ENCODE peak calls at places on chromosomes 2 and 18, in seven cellular contexts. B, T, S, V, K, G and R are unnamed samples. For H3K36me3, the result is how much of the 10 kb centered on the place peaks cover.

GRCh38 chr2:18560797-18561085 is 288 bp upstream of the RDH14 start:
- DNase-seq in T (no peak), V (no peak), K (no peak), S (no peak), B (no peak), G (no peak), R (no peak)

GRCh38 chr2:231039821-231040364 is 2.6 kb downstream of the C2orf72 start:
- DNase-seq in S (no peak), T (no peak), V (no peak), K (no peak), B (no peak), G (no peak), R (no peak)

GRCh38 chr18:68455229-68455603 is 259.7 kb downstream of the TMX3 start:
- DNase-seq in K (no peak), T (no peak), B (no peak), S (no peak), G (no peak), V (no peak), R (no peak)

GRCh38 chr2:37324536-37324785 is 172 bp downstream of the PRKD3 start:
- DNase-seq in B (peak), T (no peak), G (peak), S (no peak), K (no peak), V (peak), R (peak)

GRCh38 chr18:42706618-42707017 is 408.9 kb downstream of the RIT2 start:
- DNase-seq in G (no peak), T (no peak), V (no peak), K (peak), S (no peak), B (peak), R (no peak)

GRCh38 chr2:231489990-231490389 is 25.7 kb upstream of the NCL start:
- DNase-seq in B (no peak), S (no peak), T (no peak), V (no peak), K (peak), G (peak), R (no peak)

GRCh38 chr18:1050012-1050657 is 145.5 kb downstream of the ADCYAP1 start:
- DNase-seq in T (peak), G (peak), K (no peak), B (no peak), S (no peak), V (no peak), R (no peak)

GRCh38 chr18:23306842-23307241 is 146.2 kb upstream of the RIOK3 start:
- DNase-seq in G (no peak), S (no peak), B (no peak), K (no peak), T (no peak), V (no peak), R (no peak)

GRCh38 chr2:133993160-133993559 is 260.7 kb upstream of the MGAT5 start:
- DNase-seq in T (no peak), V (no peak), B (no peak), S (peak), K (no peak), G (no peak), R (no peak)

GRCh38 chr18:69885841-69886531 is 61.7 kb downstream of the CD226 start:
- DNase-seq in T (no peak), V (no peak), G (no peak), K (no peak), B (no peak), S (no peak), R (no peak)

GRCh38 chr18:13147146-13147545 is 71.4 kb upstream of the LDLRAD4 start:
- DNase-seq in B (no peak), K (no peak), V (no peak), G (no peak), T (no peak), S (no peak), R (no peak)

GRCh38 chr2:3261511-3261910 is 116.1 kb downstream of the EIPR1 start:
- DNase-seq in S (no peak), B (no peak), T (no peak), K (no peak), V (no peak), G (no peak), R (no peak)

GRCh38 chr2:66189598-66189997 is 245.3 kb upstream of the MEIS1 start:
- DNase-seq in S (no peak), V (no peak), G (peak), K (no peak), B (no peak), T (no peak), R (no peak)

GRCh38 chr2:37226863-37227262 is 4.5 kb downstream of the CEBPZ start:
- DNase-seq in S (no peak), T (no peak), V (no peak), G (no peak), B (peak), K (peak), R (no peak)

GRCh38 chr18:24982831-24983230 is 369.1 kb downstream of the ZNF521 start:
- DNase-seq in K (no peak), G (peak), V (no peak), S (no peak), B (no peak), T (peak), R (no peak)

GRCh38 chr2:217160103-217160502 is 300.2 kb upstream of the TNP1 start:
- DNase-seq in V (no peak), S (no peak), B (no peak), G (peak), K (no peak), T (peak), R (no peak)

GRCh38 chr2:96809951-96810782 is 5.9 kb upstream of the CNNM3 start:
- DNase-seq in T (no peak), B (no peak), V (no peak), G (no peak), S (no peak), K (no peak), R (no peak)

GRCh38 chr2:153866595-153866994 is 5.1 kb upstream of the GALNT13 start:
- DNase-seq in G (no peak), T (no peak), S (no peak), B (no peak), V (no peak), K (no peak), R (no peak)

GRCh38 chr2:19099181-19099580 is 259.2 kb downstream of the OSR1 start:
- DNase-seq in B (no peak), V (no peak), K (no peak), S (no peak), G (no peak), T (no peak), R (peak)

GRCh38 chr2:17476060-17476459 is 42.2 kb downstream of the RAD51AP2 start:
- DNase-seq in S (no peak), B (no peak), G (no peak), V (no peak), K (no peak), T (no peak), R (no peak)

GRCh38 chr2:15748736-15749323 is 157.2 kb downstream of the DDX1 start:
- DNase-seq in S (peak), B (peak), T (peak), K (peak), V (no peak), G (no peak), R (peak)

GRCh38 chr2:101999122-101999789 is 7.5 kb downstream of the IL1R2 start:
- DNase-seq in K (no peak), G (peak), T (peak), S (no peak), B (no peak), V (no peak), R (no peak)

GRCh38 chr2:9212661-9213411 is 6.2 kb downstream of the ASAP2 start:
- DNase-seq in K (no peak), V (no peak), B (no peak), S (no peak), G (peak), T (no peak), R (no peak)

GRCh38 chr2:158099716-158100115 is 2.0 kb upstream of the UPP2 start:
- DNase-seq in K (no peak), V (no peak), B (no peak), T (peak), S (no peak), G (peak), R (no peak)

GRCh38 chr2:85888020-85888744 is 608 bp downstream of the ST3GAL5 start:
- DNase-seq in K (peak), T (no peak), S (peak), B (peak), G (peak), V (peak), R (peak)

GRCh38 chr2:157216421-157216965 is 41.0 kb upstream of the GALNT5 start:
- DNase-seq in B (no peak), G (no peak), V (no peak), K (no peak), T (no peak), S (no peak), R (no peak)

DNA sequence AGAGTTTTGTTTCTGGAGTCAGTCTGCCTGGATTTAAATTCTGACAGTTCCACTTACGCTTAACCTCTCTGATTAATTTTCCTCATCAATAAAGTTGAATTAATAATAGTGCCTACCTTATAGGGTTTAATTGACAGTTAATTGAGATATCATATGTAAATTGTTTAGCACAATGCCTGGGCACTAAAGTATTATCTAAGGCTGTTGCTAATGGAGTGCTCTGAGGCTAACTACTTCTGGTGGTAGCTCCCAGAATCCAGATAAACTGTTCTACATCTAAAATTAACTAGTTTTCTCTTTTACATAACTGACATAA is 185.6 kb upstream of the STON1 start:
- DNase-seq in T (no peak), S (no peak), B (no peak), G (no peak), V (no peak), K (no peak), R (no peak)
- H3K4me3 ChIP-seq in T (peak), S (peak), B (no peak), G (peak), V (peak), K (no peak), R (no peak)

GRCh38 chr18:12048010-12048826 is 45.4 kb upstream of the ANKRD62 start:
- DNase-seq in K (peak), V (no peak), B (no peak), G (peak), S (no peak), T (no peak), R (no peak)

GRCh38 chr18:12052866-12053265 is 40.8 kb upstream of the ANKRD62 start:
- DNase-seq in G (no peak), T (no peak), K (peak), S (no peak), V (no peak), B (no peak), R (no peak)

GRCh38 chr18:12048827-12049175 is 44.8 kb upstream of the ANKRD62 start:
- DNase-seq in S (no peak), T (peak), V (no peak), K (no peak), B (no peak), G (peak), R (no peak)

GRCh38 chr18:12053312-12053711 is 40.3 kb upstream of the ANKRD62 start:
- DNase-seq in G (no peak), K (no peak), V (no peak), T (no peak), B (no peak), S (no peak), R (peak)

DNA sequence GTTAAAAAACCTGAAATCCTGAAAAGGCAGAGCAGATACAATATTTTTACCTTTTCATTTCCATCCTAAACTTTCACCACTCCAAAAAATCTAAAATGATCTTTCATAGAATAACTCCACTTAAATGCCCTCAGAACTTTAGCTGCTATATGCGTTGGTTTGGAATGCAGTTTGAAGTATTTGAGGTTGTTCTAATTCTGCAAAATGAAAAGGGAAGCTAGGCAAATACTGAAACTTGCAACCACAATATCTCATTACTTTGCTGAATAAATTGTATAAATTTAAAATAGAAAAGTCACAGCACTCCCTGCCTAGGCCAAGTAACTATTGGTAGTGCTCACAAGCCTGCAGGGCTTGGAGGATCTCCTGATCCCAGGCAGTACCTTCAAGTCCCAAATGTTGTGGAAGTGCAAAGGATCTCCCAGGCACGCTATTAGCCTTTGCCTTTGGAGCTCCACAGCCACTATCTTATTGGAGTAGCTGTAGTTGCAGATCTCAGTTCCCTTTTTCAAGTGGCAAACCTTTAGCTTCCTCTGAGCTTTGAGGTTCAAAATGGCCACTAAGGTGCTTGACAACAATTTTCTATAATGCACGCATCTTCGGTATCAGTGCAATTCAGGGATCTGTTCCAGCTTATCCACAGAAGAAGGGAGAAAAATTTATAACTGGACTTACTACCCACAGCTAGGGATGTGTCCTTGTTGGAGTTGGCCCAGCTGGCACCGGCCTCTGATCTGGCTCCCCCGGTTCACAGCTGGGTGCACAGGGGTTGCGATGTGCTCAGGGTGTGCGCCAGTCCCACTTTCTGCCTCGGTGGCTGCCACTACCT is 43.4 kb upstream of the ANKRD62 start:
- DNase-seq in T (no peak), B (no peak), V (peak), G (no peak), K (no peak), S (no peak), R (peak)
- H3K36me3 ChIP-seq in T (under half), B (under half), V (under half), G (under half), K (under half), S (under half), R (under half)

GRCh38 chr2:223169830-223170605 is 118.0 kb downstream of the KCNE4 start:
- DNase-seq in S (no peak), V (peak), G (no peak), B (no peak), K (no peak), T (no peak), R (no peak)
- TF ChIP-seq EZH2phosphoT487 in S (no peak), V (no peak), G (no peak), B (no peak), K (no peak), T (no peak), R (no peak)

GRCh38 chr18:55331301-55331700 is 256.7 kb downstream of the TCF4 start:
- DNase-seq in B (no peak), T (no peak), K (no peak), G (no peak), S (no peak), V (no peak), R (no peak)

GRCh38 chr18:55337153-55337552 is 250.8 kb downstream of the TCF4 start:
- DNase-seq in B (no peak), K (no peak), G (no peak), T (no peak), S (no peak), V (no peak), R (no peak)

GRCh38 chr18:55338955-55339662 is 248.9 kb downstream of the TCF4 start:
- DNase-seq in G (peak), T (no peak), K (peak), S (no peak), B (no peak), V (no peak), R (no peak)

GRCh38 chr18:55337908-55338521 is 250.0 kb downstream of the TCF4 start:
- DNase-seq in K (no peak), T (no peak), G (peak), S (no peak), B (no peak), V (no peak), R (no peak)

DNA sequence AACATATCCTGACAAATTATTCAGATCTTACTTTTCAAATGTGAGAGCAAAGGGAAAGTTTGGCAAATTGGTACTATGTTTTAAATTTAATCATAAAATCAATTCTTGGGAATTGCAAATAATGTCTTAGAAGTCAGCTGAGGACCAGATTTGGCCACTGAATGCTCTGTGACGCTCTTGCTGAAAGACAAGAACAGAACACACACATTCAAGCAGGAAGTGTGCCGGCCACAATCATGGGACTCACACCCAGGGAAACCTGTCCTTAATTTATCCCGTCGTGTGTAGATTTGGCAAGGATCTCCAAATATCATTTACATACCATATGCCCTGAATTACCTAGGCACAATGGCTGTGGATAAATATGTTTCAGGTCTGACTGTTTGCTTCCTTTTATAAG is 253.1 kb downstream of the TCF4 start:
- DNase-seq in T (no peak), V (no peak), B (no peak), K (no peak), G (no peak), S (no peak), R (no peak)
- H3K4me3 ChIP-seq in T (no peak), V (no peak), B (no peak), K (no peak), G (no peak), S (no peak), R (no peak)

GRCh38 chr18:8766576-8767253 is 61.4 kb downstream of the MTCL1 start:
- DNase-seq in V (no peak), S (peak), G (no peak), T (no peak), K (no peak), B (peak), R (no peak)

GRCh38 chr18:8760984-8761383 is 55.6 kb downstream of the MTCL1 start:
- DNase-seq in G (no peak), B (no peak), V (no peak), S (no peak), T (no peak), K (no peak), R (no peak)

GRCh38 chr18:8763611-8764010 is 58.3 kb downstream of the MTCL1 start:
- DNase-seq in K (no peak), V (no peak), B (no peak), G (peak), T (peak), S (no peak), R (no peak)

GRCh38 chr18:8765692-8766463 is 60.5 kb downstream of the MTCL1 start:
- DNase-seq in T (no peak), V (no peak), B (no peak), G (peak), S (peak), K (no peak), R (no peak)

GRCh38 chr18:8762968-8763367 is 57.6 kb downstream of the MTCL1 start:
- DNase-seq in V (no peak), G (no peak), B (no peak), S (no peak), T (no peak), K (no peak), R (no peak)
- H3K36me3 ChIP-seq in V (under half), G (under half), B (under half), S (under half), T (under half), K (under half), R (half or more)

GRCh38 chr2:238233625-238234024 is 6.2 kb downstream of the HES6 start:
- DNase-seq in V (no peak), B (no peak), G (no peak), T (no peak), S (no peak), K (no peak), R (no peak)

GRCh38 chr2:238236571-238236970 is 3.3 kb downstream of the HES6 start:
- DNase-seq in T (no peak), K (no peak), B (no peak), S (no peak), V (no peak), G (no peak), R (no peak)

GRCh38 chr2:238235331-238235732 is 4.5 kb downstream of the HES6 start:
- DNase-seq in S (no peak), V (no peak), B (no peak), T (no peak), K (no peak), G (peak), R (no peak)

GRCh38 chr2:238237441-238237840 is 2.4 kb downstream of the HES6 start:
- DNase-seq in G (no peak), K (no peak), T (no peak), S (no peak), B (no peak), V (no peak), R (no peak)

DNA sequence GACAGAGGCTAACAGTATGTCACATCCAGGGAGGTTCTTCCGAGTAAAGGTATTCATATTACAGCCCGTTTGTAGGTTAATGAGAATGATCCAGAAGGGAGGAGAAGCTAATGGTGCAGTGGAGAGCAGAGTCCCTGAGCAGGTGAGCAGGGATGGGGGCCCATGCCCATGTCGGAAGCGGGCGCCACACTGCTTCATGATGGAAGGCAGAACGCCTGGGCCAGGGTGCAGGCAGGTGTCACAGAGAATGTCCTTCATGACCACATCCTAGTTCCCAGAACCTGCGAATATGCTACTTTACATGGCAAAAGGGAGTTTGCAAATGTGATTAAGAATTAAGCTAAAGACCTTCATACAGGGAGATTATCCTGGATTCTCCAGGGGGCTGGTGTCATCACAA is 4.0 kb downstream of the HES6 start:
- DNase-seq in T (no peak), G (no peak), S (no peak), B (no peak), K (no peak), V (no peak), R (no peak)
- TF ChIP-seq EZH2phosphoT487 in T (no peak), G (no peak), S (no peak), B (no peak), K (no peak), V (no peak), R (no peak)

DNA sequence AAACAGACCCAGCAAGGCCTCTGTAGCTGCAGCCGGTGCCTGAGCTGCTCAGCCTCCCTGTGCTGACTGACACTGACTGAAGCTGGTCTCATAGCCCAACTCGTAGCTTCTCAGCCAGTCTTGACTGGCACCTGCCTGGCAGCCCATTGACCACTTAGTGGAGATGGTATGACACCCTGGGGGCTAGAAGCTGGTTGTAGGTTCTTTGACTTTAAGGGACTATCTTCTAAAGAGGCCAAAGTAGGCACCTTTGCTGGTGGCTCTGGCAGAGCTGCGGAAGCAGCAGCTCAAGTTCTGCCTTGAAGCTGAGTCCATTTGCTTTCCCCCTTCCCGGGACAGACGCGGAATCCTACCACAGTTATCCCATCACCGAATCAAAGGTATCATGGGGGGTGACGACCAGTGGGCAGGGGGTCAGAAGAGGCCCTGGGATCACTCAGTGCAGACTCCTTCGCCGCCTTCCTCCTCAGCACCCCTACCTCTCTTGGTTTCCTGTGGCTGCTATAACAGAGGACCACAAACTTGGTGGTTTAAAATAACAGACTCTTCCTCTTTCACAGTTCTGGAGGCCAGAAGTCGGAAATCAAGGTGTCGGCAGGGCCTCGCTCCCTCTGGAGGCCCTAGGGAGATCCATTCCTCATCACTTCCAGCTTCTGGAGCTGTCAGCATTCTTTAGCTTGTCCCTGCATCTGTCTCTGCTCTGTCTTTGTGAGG is 13.8 kb upstream of the FOSL2 start:
- DNase-seq in G (no peak), K (no peak), T (no peak), V (no peak), B (no peak), S (no peak), R (no peak)
- H3K4me3 ChIP-seq in G (no peak), K (no peak), T (no peak), V (no peak), B (no peak), S (no peak), R (no peak)